ENCODE peak calls at places on chromosomes 1 and 21, in nine cellular contexts. S is left ventricle myocardium inferior; Z is fibroblast of lung; K is epithelial cell of prostate; W is RCC 7860; V is GDM1; P is stimulated activated CD4-positive, alpha-beta T cell treated with anti-CD3 and anti-CD28 coated beads, Interleukin-1b, Interleukin-23, amount 100 ng/mL, for 24 hours; G is CD4-positive, alpha-beta memory T cell; F is naive thymus-derived CD4-positive, alpha-beta T cell. C is an unnamed sample.

GRCh38 chr1:172993640-172994039 is 57.1 kb downstream of the TNFSF18 start:
- DNase-seq in S (no peak), Z (no peak), K (no peak), W (no peak), V (no peak), P (no peak), G (no peak), F (no peak), C (no peak)

GRCh38 chr1:66705100-66705499 is 47.2 kb upstream of the DYNLT5 start:
- DNase-seq in S (no peak), Z (no peak), K (no peak), W (no peak), V (no peak), P (no peak), G (no peak), F (no peak), C (no peak)

GRCh38 chr1:241800640-241801039 is 47.4 kb upstream of the EXO1 start:
- DNase-seq in S (no peak), Z (no peak), K (no peak), W (no peak), V (no peak), P (no peak), G (no peak), F (no peak), C (no peak)

GRCh38 chr1:57874426-57874825 is 450.6 kb upstream of the DAB1 start:
- DNase-seq in S (no peak), Z (no peak), K (no peak), W (no peak), V (no peak), P (no peak), G (no peak), F (no peak), C (no peak)

GRCh38 chr1:115134231-115134630 is 44.9 kb upstream of the TSPAN2 start:
- DNase-seq in S (peak; percentile 30), Z (no peak), K (no peak), W (no peak), V (no peak), P (no peak), G (no peak), F (no peak), C (no peak)

GRCh38 chr1:184482113-184482512 is 95.3 kb downstream of the C1orf21 start:
- DNase-seq in S (peak; percentile 75), Z (peak; percentile 88), K (no peak), W (no peak), V (no peak), P (no peak), G (no peak), F (no peak), C (no peak)

GRCh38 chr21:36175771-36176565 is 19.3 kb downstream of the DOP1B start:
- DNase-seq in S (no peak), Z (no peak), K (no peak), W (no peak), V (no peak), P (no peak), G (no peak), F (no peak), C (no peak)

GRCh38 chr1:68751723-68752122 is 254.8 kb upstream of the DEPDC1 start:
- DNase-seq in S (no peak), Z (no peak), K (no peak), W (no peak), V (no peak), P (no peak), G (no peak), F (no peak), C (no peak)

GRCh38 chr1:23980725-23981063 is 567 bp upstream of the SRSF10 start:
- DNase-seq in S (no peak), Z (peak; percentile 82), K (peak; percentile 20), W (peak; percentile 84), V (peak; percentile 73), P (peak; percentile 45), G (no peak), F (peak; percentile 31), C (no peak)

GRCh38 chr1:110746644-110747259 is 72.0 kb upstream of the KCNA3 start:
- DNase-seq in S (peak; percentile 22), Z (peak; percentile 70), K (no peak), W (no peak), V (no peak), P (peak; percentile 21), G (peak; percentile 51), F (peak; percentile 37), C (peak; percentile 28)

C was measured in right lobe of liver.